ENCODE peak calls at places on chromosomes 3 and 15, in four cellular contexts. F, N, W and C are unnamed samples.

GRCh38 chr15:85412956-85413854 is 32.8 kb downstream of the AKAP13 start:
- DNase-seq in W (peak; percentile 44), N (peak; percentile 65), F (peak; percentile 47), C (peak; percentile 92)

GRCh38 chr3:17160597-17160996 is 275.8 kb downstream of the PLCL2 start:
- DNase-seq in W (no peak), F (no peak), N (no peak), C (no peak)

GRCh38 chr15:73075151-73075859 is 23.0 kb downstream of the NEO1 start:
- DNase-seq in W (no peak), F (no peak), N (no peak), C (no peak)

GRCh38 chr15:96119734-96120133 is 210.8 kb upstream of the NR2F2 start:
- DNase-seq in F (no peak), N (no peak), W (no peak), C (no peak)

GRCh38 chr3:160232014-160232413 is 6.8 kb downstream of the C3orf80 start:
- DNase-seq in N (no peak), W (no peak), F (no peak), C (no peak)

GRCh38 chr15:51401065-51401780 is 59.8 kb downstream of the GLDN start:
- DNase-seq in F (no peak), N (no peak), W (no peak), C (peak; percentile 31)

GRCh38 chr15:28112101-28112760 is 13.1 kb upstream of the OCA2 start:
- DNase-seq in N (no peak), W (no peak), F (no peak), C (peak; percentile 69)

GRCh38 chr3:129543156-129543790 is at the start of gene H1-8:
- DNase-seq in N (no peak), F (no peak), W (no peak), C (no peak)

GRCh38 chr3:134458451-134458850 is 27.3 kb downstream of the ANAPC13 start:
- DNase-seq in N (no peak), F (no peak), W (no peak), C (no peak)

GRCh38 chr3:32297366-32297765 is 58.9 kb downstream of the CMTM8 start:
- DNase-seq in F (no peak), N (no peak), W (no peak), C (no peak)

GRCh38 chr15:90101130-90101968 is 919 bp downstream of the IDH2 start:
- DNase-seq in N (peak; percentile 55), W (peak; percentile 40), F (peak; percentile 76), C (peak; percentile 89)

GRCh38 chr3:152121292-152121654 is 147.5 kb upstream of the MBNL1 start:
- DNase-seq in W (no peak), N (no peak), F (no peak), C (no peak)

GRCh38 chr3:116469546-116469945 is 24.3 kb upstream of the LSAMP start:
- DNase-seq in W (no peak), N (no peak), F (no peak), C (no peak)

GRCh38 chr3:27696906-27697305 is 25.2 kb downstream of the EOMES start:
- DNase-seq in W (no peak), F (no peak), N (no peak), C (no peak)

GRCh38 chr15:100588638-100589242 is 13.2 kb downstream of the LINS1 start:
- DNase-seq in W (no peak), F (no peak), N (no peak), C (no peak)

GRCh38 chr3:153284282-153284938 is 122.4 kb downstream of the RAP2B start:
- DNase-seq in F (peak; percentile 72), W (no peak), N (no peak), C (peak; percentile 86)

GRCh38 chr3:118987466-118987865 is 47.2 kb downstream of the IGSF11 start:
- DNase-seq in F (peak; percentile 73), N (peak; percentile 69), W (peak; percentile 91), C (peak; percentile 29)

GRCh38 chr3:190302209-190302885 is 19.9 kb downstream of the CLDN1 start:
- DNase-seq in W (no peak), N (no peak), F (no peak), C (no peak)

GRCh38 chr3:96331341-96331740 is 483.1 kb upstream of the EPHA6 start:
- DNase-seq in W (no peak), F (no peak), N (no peak), C (no peak)

GRCh38 chr3:193560870-193561269 is 6.2 kb upstream of the ATP13A4 start:
- DNase-seq in W (no peak), F (peak; percentile 48), N (peak; percentile 59), C (no peak)

GRCh38 chr3:60742606-60743145 is 508.6 kb downstream of the FHIT start:
- DNase-seq in N (no peak), W (no peak), F (peak; percentile 38), C (no peak)

GRCh38 chr3:30810617-30811016 is 83.8 kb downstream of the GADL1 start:
- DNase-seq in W (no peak), N (no peak), F (peak; percentile 16), C (no peak)

GRCh38 chr15:101207867-101208288 is 44.0 kb downstream of the CHSY1 start:
- DNase-seq in W (no peak), F (no peak), N (peak; percentile 42), C (peak; percentile 76)

GRCh38 chr15:98190914-98191313 is 230.4 kb downstream of the ARRDC4 start:
- DNase-seq in F (no peak), W (no peak), N (no peak), C (no peak)

GRCh38 chr15:70421197-70421482 is 323.4 kb upstream of the TLE3 start:
- DNase-seq in F (no peak), N (peak; percentile 54), W (no peak), C (no peak)

GRCh38 chr15:71746719-71747118 is 63.6 kb upstream of the NR2E3 start:
- DNase-seq in W (no peak), F (no peak), N (no peak), C (no peak)

GRCh38 chr15:51623386-51623938 is 891 bp upstream of the DMXL2 start:
- DNase-seq in N (no peak), W (peak; percentile 25), F (no peak), C (no peak)

GRCh38 chr15:85785887-85786777 is 8.6 kb downstream of the KLHL25 start:
- DNase-seq in F (peak; percentile 72), N (no peak), W (peak; percentile 61), C (no peak)

GRCh38 chr15:35872577-35872976 is 326.6 kb upstream of the DPH6 start:
- DNase-seq in N (no peak), F (no peak), W (no peak), C (no peak)

GRCh38 chr3:47685037-47685436 is 96.7 kb downstream of the SMARCC1 start:
- DNase-seq in N (no peak), F (no peak), W (no peak), C (no peak)

GRCh38 chr3:188003188-188004171 is 150.5 kb upstream of the LPP start:
- DNase-seq in N (peak; percentile 37), W (no peak), F (no peak), C (no peak)

GRCh38 chr3:188008582-188009213 is 145.3 kb upstream of the LPP start:
- DNase-seq in N (no peak), W (no peak), F (no peak), C (no peak)

GRCh38 chr3:188010478-188010877 is 143.5 kb upstream of the LPP start:
- DNase-seq in N (no peak), W (no peak), F (no peak), C (no peak)

GRCh38 chr3:188006726-188007393 is 147.1 kb upstream of the LPP start:
- DNase-seq in F (peak; percentile 56), W (no peak), N (no peak), C (no peak)

DNA sequence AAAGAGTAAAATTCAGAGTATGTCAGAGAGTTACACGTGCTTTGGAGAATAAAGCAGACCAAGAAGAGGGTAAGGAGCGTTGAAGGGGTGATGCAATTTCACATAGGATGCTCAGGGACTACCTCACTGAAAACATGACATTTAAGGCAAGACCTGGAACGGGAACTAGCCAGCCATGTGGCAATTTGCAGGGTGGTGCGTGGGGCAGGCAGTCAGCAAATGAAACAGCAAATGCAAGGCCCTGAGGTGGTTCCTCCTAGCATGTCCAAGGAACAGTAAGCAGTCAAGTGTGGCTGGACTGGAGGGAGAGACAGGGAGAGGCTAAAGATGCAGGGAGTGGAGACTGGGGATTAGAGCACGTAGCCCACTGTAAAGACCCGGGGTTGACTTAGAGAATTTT is 146.1 kb upstream of the LPP start:
- DNase-seq in W (no peak), N (no peak), F (no peak), C (no peak)
- TF ChIP-seq POLR2A in W (no peak), N (no peak), F (no peak), C (no peak)

GRCh38 chr3:141050576-141050912 is 603 bp upstream of the SPSB4 start:
- DNase-seq in F (no peak), N (no peak), W (no peak), C (no peak)

GRCh38 chr3:141055136-141055535 is 4.0 kb downstream of the SPSB4 start:
- DNase-seq in W (no peak), F (no peak), N (no peak), C (no peak)

GRCh38 chr3:141050913-141051632 is at the start of gene SPSB4:
- DNase-seq in N (no peak), F (peak; percentile 88), W (peak; percentile 61), C (no peak)

GRCh38 chr3:141051641-141052569 is 758 bp downstream of the SPSB4 start:
- DNase-seq in F (peak; percentile 63), W (no peak), N (no peak), C (no peak)

DNA sequence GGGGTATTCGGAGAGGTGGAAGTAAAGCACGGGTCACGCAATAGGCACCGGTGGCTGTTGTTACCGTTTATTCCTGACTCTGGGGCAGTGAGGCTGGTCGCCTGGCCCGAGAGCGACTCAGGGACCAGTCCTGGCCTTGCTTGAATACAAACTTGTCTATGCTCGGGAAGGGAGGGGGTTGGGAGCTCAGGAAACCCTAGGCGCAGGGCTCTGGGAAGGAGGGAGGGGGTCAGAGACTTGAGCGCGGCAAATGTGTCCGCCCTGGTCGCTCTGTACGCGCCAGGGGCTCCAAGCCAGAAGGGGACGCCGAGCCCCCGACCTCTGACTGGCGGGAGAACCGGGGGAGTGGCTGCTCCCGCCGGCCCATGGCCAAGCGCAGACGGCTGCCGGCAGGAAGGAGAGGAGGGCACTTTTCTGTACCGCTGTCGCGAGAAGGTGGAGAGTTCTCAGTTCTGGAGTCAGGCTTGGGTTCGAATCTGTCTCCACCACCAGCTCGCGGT is 1.5 kb downstream of the SPSB4 start:
- DNase-seq in W (no peak), F (peak; percentile 68), N (no peak), C (no peak)
- H3K4me3 ChIP-seq in W (no peak overlapping the region), F (peak overlapping the region; percentile 52), N (peak overlapping the region; percentile 49), C (no peak overlapping the region)

GRCh38 chr15:31975446-31976229 is 54.7 kb upstream of the CHRNA7 start:
- DNase-seq in W (no peak), N (no peak), F (no peak), C (peak; percentile 74)
- TF ChIP-seq CTCF in W (no peak), N (no peak), F (no peak), C (no peak)

GRCh38 chr3:184336484-184337230 is 743 bp upstream of the FAM131A start:
- DNase-seq in W (peak; percentile 41), F (peak; percentile 34), N (peak; percentile 55), C (no peak)
- TF ChIP-seq POLR2A in W (no peak), F (no peak), N (no peak), C (no peak)

GRCh38 chr3:169053427-169053826 is 610.1 kb downstream of the MECOM start:
- DNase-seq in F (no peak), W (no peak), N (no peak), C (no peak)
- H3K4me3 ChIP-seq in F (no peak overlapping the region), W (no peak overlapping the region), N (no peak overlapping the region), C (no peak overlapping the region)

GRCh38 chr15:59299919-59300617 is 72.6 kb downstream of the MYO1E start:
- DNase-seq in W (peak; percentile 43), F (peak; percentile 65), N (peak; percentile 66), C (peak; percentile 90)
- TF ChIP-seq CTCF in W (no peak), F (no peak), N (no peak), C (no peak)